ENCODE peak calls at places on chromosomes 13 and 19, in four cellular contexts. U is mesendoderm, F is H1, R is IMR-90. H is an unnamed sample.
A peak's percentile ranks its signal among the peaks of the same experiment; 100 is the strongest.

GRCh38 chr13:79779761-79780160 is 298.8 kb downstream of the NDFIP2 start:
- DNase-seq in U (peak; percentile 72), F (no peak), R (peak; percentile 51), H (peak; percentile 24)

GRCh38 chr13:50990050-50990449 is 80.5 kb downstream of the RNASEH2B start:
- DNase-seq in U (no peak), F (no peak), R (no peak), H (no peak)

GRCh38 chr13:93151277-93151676 is 75.3 kb upstream of the GPC6 start:
- DNase-seq in U (no peak), F (no peak), R (peak; percentile 91), H (no peak)

GRCh38 chr19:42313096-42313839 is at the start of gene TMEM145:
- DNase-seq in U (peak; percentile 78), F (no peak), R (peak; percentile 52), H (peak; percentile 51)

GRCh38 chr19:3151563-3152430 is 16.0 kb downstream of the GNA15 start:
- DNase-seq in U (no peak), F (no peak), R (no peak), H (no peak)

GRCh38 chr13:71663431-71663830 is 203.6 kb downstream of the DACH1 start:
- DNase-seq in U (no peak), F (no peak), R (no peak), H (no peak)

GRCh38 chr19:6264077-6264445 is 15.7 kb downstream of the MLLT1 start:
- DNase-seq in U (peak; percentile 47), F (no peak), R (peak; percentile 80), H (no peak)

GRCh38 chr19:15181394-15181793 is 19.4 kb downstream of the NOTCH3 start:
- DNase-seq in U (no peak), F (no peak), R (no peak), H (no peak)

GRCh38 chr19:44955500-44956439 is 590 bp downstream of the CLPTM1 start:
- DNase-seq in U (no peak), F (no peak), R (no peak), H (no peak)

GRCh38 chr19:33795370-33796163 is 1.1 kb upstream of the KCTD15 start:
- DNase-seq in U (peak; percentile 94), F (no peak), R (peak; percentile 75), H (peak; percentile 88)

GRCh38 chr19:18649371-18650047 is 12.7 kb downstream of the KLHL26 start:
- DNase-seq in U (no peak), F (no peak), R (peak; percentile 70), H (no peak)

GRCh38 chr19:45352914-45353796 is 12.6 kb downstream of the KLC3 start:
- DNase-seq in U (no peak), F (no peak), R (no peak), H (no peak)

GRCh38 chr19:8663920-8664670 is 33.7 kb downstream of the NFILZ start:
- DNase-seq in U (no peak), F (no peak), R (no peak), H (no peak)

GRCh38 chr13:52706074-52706473 is 33.5 kb downstream of the CNMD start:
- DNase-seq in U (peak; percentile 34), F (no peak), R (no peak), H (no peak)

GRCh38 chr19:39111593-39112199 is 13.9 kb upstream of the PAK4 start:
- DNase-seq in U (no peak), F (no peak), R (no peak), H (no peak)

DNA sequence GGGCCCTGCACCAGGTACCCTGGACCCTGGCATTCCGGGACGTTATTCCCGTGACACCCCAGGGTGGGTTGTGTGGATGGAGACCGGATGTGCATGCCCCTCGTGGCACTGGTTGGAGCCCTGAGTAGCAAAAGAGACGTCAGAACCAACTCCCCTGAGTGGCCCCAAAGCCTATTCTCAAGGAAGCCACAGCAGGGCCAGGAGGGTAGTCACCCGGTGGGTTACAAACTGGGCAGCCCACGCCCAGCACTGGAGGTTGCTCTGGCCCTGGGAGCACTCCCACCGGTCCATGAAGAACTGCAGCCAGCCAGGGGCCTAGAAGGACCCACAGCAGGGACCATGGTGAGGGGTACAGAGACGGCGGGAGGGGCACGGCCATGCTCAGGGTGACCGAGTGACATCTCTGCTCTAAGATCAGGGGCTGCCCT is 7.5 kb downstream of the KLF16 start:
- DNase-seq in U (no peak), F (no peak), R (peak; percentile 23), H (no peak)
- H3K4me2 ChIP-seq in U (peak overlapping the region; percentile 8), F (peak overlapping the region; percentile 67), R (peak overlapping the region; percentile 90), H (no peak overlapping the region)

GRCh38 chr19:50377051-50377441 is 789 bp downstream of the NR1H2 start:
- DNase-seq in U (peak; percentile 74), F (no peak), R (no peak), H (no peak)

GRCh38 chr19:50378169-50378862 is 2.1 kb downstream of the NR1H2 start:
- DNase-seq in U (no peak), F (no peak), R (no peak), H (no peak)

GRCh38 chr19:50377517-50377916 is 1.3 kb downstream of the NR1H2 start:
- DNase-seq in U (no peak), F (no peak), R (no peak), H (no peak)

GRCh38 chr19:50378863-50379236 is 2.6 kb downstream of the NR1H2 start:
- DNase-seq in U (no peak), F (no peak), R (no peak), H (no peak)

DNA sequence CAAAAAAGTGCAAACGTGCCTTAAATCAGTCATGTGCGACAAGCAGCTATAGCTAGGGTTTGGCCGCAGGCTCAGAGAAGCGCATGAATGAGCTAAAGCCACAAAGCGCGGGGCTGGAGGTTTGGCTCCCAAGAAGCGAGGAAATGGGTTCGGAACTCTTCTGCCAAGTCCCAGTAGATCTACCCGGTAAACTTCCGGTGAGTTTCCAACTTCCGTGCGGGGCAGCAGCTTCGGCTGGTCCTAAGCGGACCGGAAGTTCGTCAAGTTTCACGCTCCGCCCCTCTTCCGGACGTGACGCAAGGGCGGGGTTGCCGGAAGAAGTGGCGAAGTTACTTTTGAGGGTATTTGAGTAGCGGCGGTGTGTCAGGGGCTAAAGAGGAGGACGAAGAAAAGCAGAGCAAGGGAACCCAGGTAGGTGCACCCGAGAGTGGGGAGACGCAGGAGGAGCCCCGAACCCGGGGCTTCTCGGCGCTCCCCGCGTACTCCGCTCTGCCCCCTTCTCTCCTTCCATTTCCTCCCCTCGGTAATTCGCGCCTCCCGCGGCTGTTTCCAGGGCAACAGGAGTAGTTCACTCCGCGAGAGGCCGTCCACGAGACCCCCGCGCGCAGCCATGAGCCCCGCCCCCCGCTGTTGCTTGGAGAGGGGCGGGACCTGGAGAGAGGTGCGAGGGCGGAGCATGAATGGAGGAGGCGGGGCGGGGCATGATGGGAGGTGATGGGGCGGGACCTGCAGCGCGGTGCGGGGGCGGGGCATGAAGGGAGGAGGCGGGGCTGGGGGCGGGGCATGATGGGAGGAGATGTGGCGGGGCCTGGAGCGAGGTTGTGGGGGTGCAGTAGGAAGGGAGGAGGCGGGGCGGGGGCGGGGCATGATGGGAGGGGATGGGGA is at the start of gene NR1H2:
- DNase-seq in U (peak; percentile 99), F (peak; percentile 94), R (peak; percentile 98), H (peak; percentile 93)
- H2BK120ac ChIP-seq in U (no peak within 1 kb of the TSS), F (peak within 1 kb of the TSS; percentile 10), R (no peak within 1 kb of the TSS), H (no peak within 1 kb of the TSS)

GRCh38 chr13:19817510-19818158 is 34.9 kb upstream of the PSPC1 start:
- DNase-seq in U (no peak), F (no peak), R (no peak), H (no peak)

GRCh38 chr13:19817106-19817505 is 34.4 kb upstream of the PSPC1 start:
- DNase-seq in U (no peak), F (no peak), R (no peak), H (no peak)

GRCh38 chr13:19822673-19823072 is 39.9 kb upstream of the PSPC1 start:
- DNase-seq in U (no peak), F (no peak), R (no peak), H (no peak)

DNA sequence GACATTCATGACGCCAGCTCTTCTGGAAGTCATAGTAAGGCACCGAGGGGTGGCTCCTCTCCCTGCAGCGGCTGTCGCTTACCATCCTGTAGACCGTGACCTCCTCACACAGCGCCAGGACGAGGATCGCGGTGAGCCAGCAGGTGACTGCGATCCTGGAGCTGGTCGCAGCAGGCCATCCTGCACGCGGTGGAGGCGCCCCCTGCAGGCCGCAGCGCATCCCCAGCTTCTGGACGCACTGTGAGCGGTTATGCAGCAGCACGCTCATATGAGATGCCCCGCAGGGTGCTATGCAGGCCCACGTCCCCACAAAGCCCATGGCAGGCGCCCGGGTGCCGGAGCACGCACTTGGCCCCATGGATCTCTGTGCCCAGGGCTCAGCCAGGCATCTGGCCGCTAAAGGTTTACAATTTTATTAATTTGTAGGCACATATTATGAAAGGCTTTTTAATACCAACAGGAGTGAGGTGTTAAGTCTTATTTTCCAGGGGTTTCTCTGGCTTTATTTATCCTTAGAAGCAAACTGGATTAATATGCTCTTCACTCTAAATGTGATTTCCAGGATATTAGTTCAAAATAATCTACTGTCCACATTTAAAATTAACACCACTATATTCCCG is 35.6 kb upstream of the PSPC1 start:
- DNase-seq in U (peak; percentile 85), F (peak; percentile 77), R (no peak), H (peak; percentile 36)
- H3K4me3 ChIP-seq in U (no peak overlapping the region), F (no peak overlapping the region), R (no peak overlapping the region), H (no peak overlapping the region)

GRCh38 chr19:48841571-48841970 is 5.3 kb upstream of the HSD17B14 start:
- DNase-seq in U (no peak), F (no peak), R (no peak), H (no peak)

GRCh38 chr19:48845384-48845783 is 9.1 kb upstream of the HSD17B14 start:
- DNase-seq in U (no peak), F (no peak), R (no peak), H (no peak)

GRCh38 chr19:48841047-48841446 is 4.8 kb upstream of the HSD17B14 start:
- DNase-seq in U (no peak), F (no peak), R (no peak), H (no peak)

GRCh38 chr19:48844472-48844871 is 8.2 kb upstream of the HSD17B14 start:
- DNase-seq in U (peak; percentile 94), F (no peak), R (peak; percentile 68), H (no peak)

DNA sequence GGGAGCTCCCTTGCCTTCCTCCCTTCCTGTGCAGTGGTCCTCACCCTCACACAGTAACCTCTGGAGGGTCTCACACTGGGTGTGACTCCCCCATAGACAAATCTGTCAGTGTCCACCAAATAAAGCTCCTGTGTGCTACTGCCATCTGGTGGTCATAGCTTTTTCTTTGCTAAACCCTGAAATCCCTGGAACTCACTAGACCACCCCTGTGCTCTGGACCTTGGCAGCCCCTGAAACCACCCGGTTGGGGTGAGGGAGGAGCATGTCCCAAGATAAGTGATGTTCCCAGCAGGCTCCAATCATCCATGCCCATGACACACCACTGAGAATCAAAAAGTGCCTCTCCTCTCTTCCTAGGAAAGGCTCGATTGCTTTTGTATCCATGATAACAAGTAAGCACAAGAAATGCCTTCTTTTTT is 6.5 kb upstream of the HSD17B14 start:
- DNase-seq in U (peak; percentile 75), F (no peak), R (peak; percentile 48), H (peak; percentile 81)
- H3K4me2 ChIP-seq in U (no peak overlapping the region), F (no peak overlapping the region), R (no peak overlapping the region), H (no peak overlapping the region)

DNA sequence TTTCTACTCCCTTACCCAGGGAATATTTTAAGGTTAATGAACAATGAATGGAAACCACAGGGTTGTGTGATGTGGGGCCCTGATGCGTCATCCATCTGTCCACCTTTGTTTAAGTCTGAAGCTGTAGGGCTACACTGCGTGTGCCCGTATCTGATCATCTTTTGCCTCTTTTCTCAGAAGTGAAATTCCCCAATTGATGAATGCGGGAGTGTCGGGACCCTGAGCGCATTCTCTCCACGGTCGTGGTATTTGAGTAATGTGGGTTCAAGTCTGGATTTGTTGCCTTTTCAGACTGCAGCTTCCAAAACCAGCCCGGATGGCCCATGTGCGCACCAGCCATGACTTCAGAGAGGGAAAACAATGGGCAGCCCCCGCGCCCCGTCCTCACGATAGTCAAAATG is 112.3 kb downstream of the COL4A2 start:
- DNase-seq in U (no peak), F (no peak), R (no peak), H (no peak)
- H2BK120ac ChIP-seq in U (no peak overlapping the region), F (no peak overlapping the region), R (no peak overlapping the region), H (no peak overlapping the region)

H was measured in neuronal stem cell.